ENCODE peak calls at places on chromosome 21, in ten cellular contexts. One of them, this sample, is unnamed.

GRCh38 chr21:31450971-31451370 is 106.9 kb upstream of the TIAM1 start:
- DNase-seq in testis: no peak
- DNase-seq in mucosa of descending colon: no peak
- DNase-seq in heart right ventricle: no peak
- DNase-seq in fibroblast of lung: no peak
- DNase-seq in kidney epithelial cell: no peak
- DNase-seq in astrocyte of the spinal cord: no peak
- DNase-seq in ovary: no peak
- DNase-seq in uterus: no peak
- DNase-seq in AG04450: no peak
- DNase-seq in this sample: no peak

GRCh38 chr21:37532868-37533780 is 166.6 kb downstream of the DYRK1A start:
- DNase-seq in testis: no peak
- DNase-seq in mucosa of descending colon: no peak
- DNase-seq in heart right ventricle: no peak
- DNase-seq in fibroblast of lung: peak
- DNase-seq in kidney epithelial cell: peak
- DNase-seq in astrocyte of the spinal cord: peak
- DNase-seq in ovary: no peak
- DNase-seq in uterus: no peak
- DNase-seq in AG04450: no peak
- DNase-seq in this sample: peak

GRCh38 chr21:37855568-37856391 is 60.5 kb downstream of the KCNJ6 start:
- DNase-seq in testis: no peak
- DNase-seq in mucosa of descending colon: no peak
- DNase-seq in heart right ventricle: no peak
- DNase-seq in fibroblast of lung: peak
- DNase-seq in kidney epithelial cell: no peak
- DNase-seq in astrocyte of the spinal cord: peak
- DNase-seq in ovary: no peak
- DNase-seq in uterus: no peak
- DNase-seq in AG04450: peak
- DNase-seq in this sample: peak

GRCh38 chr21:14554948-14555347 is 8.8 kb upstream of the SAMSN1 start:
- DNase-seq in testis: no peak
- DNase-seq in mucosa of descending colon: no peak
- DNase-seq in heart right ventricle: no peak
- DNase-seq in fibroblast of lung: no peak
- DNase-seq in kidney epithelial cell: no peak
- DNase-seq in astrocyte of the spinal cord: no peak
- DNase-seq in ovary: no peak
- DNase-seq in uterus: no peak
- DNase-seq in AG04450: no peak
- DNase-seq in this sample: peak

GRCh38 chr21:42285569-42286245 is 29.5 kb downstream of the TFF3 start:
- DNase-seq in testis: no peak
- DNase-seq in mucosa of descending colon: no peak
- DNase-seq in heart right ventricle: no peak
- DNase-seq in fibroblast of lung: no peak
- DNase-seq in kidney epithelial cell: no peak
- DNase-seq in astrocyte of the spinal cord: no peak
- DNase-seq in ovary: no peak
- DNase-seq in uterus: no peak
- DNase-seq in AG04450: no peak
- DNase-seq in this sample: no peak

GRCh38 chr21:36980280-36981048 is 14.0 kb upstream of the HLCS start:
- DNase-seq in testis: peak
- DNase-seq in mucosa of descending colon: peak
- DNase-seq in heart right ventricle: no peak
- DNase-seq in fibroblast of lung: peak
- DNase-seq in kidney epithelial cell: no peak
- DNase-seq in astrocyte of the spinal cord: peak
- DNase-seq in ovary: peak
- DNase-seq in uterus: peak
- DNase-seq in AG04450: no peak
- DNase-seq in this sample: no peak

GRCh38 chr21:20802631-20803260 is 195.5 kb upstream of the NCAM2 start:
- DNase-seq in testis: no peak
- DNase-seq in mucosa of descending colon: no peak
- DNase-seq in heart right ventricle: no peak
- DNase-seq in fibroblast of lung: no peak
- DNase-seq in kidney epithelial cell: no peak
- DNase-seq in astrocyte of the spinal cord: no peak
- DNase-seq in ovary: no peak
- DNase-seq in uterus: no peak
- DNase-seq in AG04450: no peak
- DNase-seq in this sample: no peak

GRCh38 chr21:14955936-14956520 is 108.8 kb downstream of the NRIP1 start:
- DNase-seq in testis: no peak
- DNase-seq in mucosa of descending colon: no peak
- DNase-seq in heart right ventricle: no peak
- DNase-seq in fibroblast of lung: no peak
- DNase-seq in kidney epithelial cell: no peak
- DNase-seq in astrocyte of the spinal cord: no peak
- DNase-seq in ovary: no peak
- DNase-seq in uterus: no peak
- DNase-seq in AG04450: no peak
- DNase-seq in this sample: no peak

GRCh38 chr21:28791595-28792282 is 200.9 kb downstream of the LTN1 start:
- DNase-seq in testis: no peak
- DNase-seq in mucosa of descending colon: no peak
- DNase-seq in heart right ventricle: no peak
- DNase-seq in fibroblast of lung: no peak
- DNase-seq in kidney epithelial cell: no peak
- DNase-seq in astrocyte of the spinal cord: no peak
- DNase-seq in ovary: no peak
- DNase-seq in uterus: no peak
- DNase-seq in AG04450: no peak
- DNase-seq in this sample: no peak

GRCh38 chr21:31108969-31109368 is 70.7 kb upstream of the KRTAP19-8 start:
- DNase-seq in testis: no peak
- DNase-seq in mucosa of descending colon: no peak
- DNase-seq in heart right ventricle: no peak
- DNase-seq in fibroblast of lung: peak
- DNase-seq in kidney epithelial cell: no peak
- DNase-seq in astrocyte of the spinal cord: peak
- DNase-seq in ovary: no peak
- DNase-seq in uterus: no peak
- DNase-seq in AG04450: no peak
- DNase-seq in this sample: peak

GRCh38 chr21:15592271-15592860 is 137.4 kb upstream of the USP25 start:
- DNase-seq in testis: no peak
- DNase-seq in mucosa of descending colon: no peak
- DNase-seq in heart right ventricle: no peak
- DNase-seq in fibroblast of lung: peak
- DNase-seq in kidney epithelial cell: peak
- DNase-seq in astrocyte of the spinal cord: peak
- DNase-seq in ovary: no peak
- DNase-seq in uterus: no peak
- DNase-seq in AG04450: peak
- DNase-seq in this sample: peak

GRCh38 chr21:42659416-42660117 is 6.1 kb downstream of the PDE9A start:
- DNase-seq in testis: no peak
- DNase-seq in mucosa of descending colon: peak
- DNase-seq in heart right ventricle: no peak
- DNase-seq in fibroblast of lung: no peak
- DNase-seq in kidney epithelial cell: no peak
- DNase-seq in astrocyte of the spinal cord: no peak
- DNase-seq in ovary: no peak
- DNase-seq in uterus: no peak
- DNase-seq in AG04450: no peak
- DNase-seq in this sample: no peak

GRCh38 chr21:39373634-39374033 is 24.7 kb upstream of the HMGN1 start:
- DNase-seq in testis: peak
- DNase-seq in mucosa of descending colon: no peak
- DNase-seq in heart right ventricle: no peak
- DNase-seq in fibroblast of lung: peak
- DNase-seq in kidney epithelial cell: no peak
- DNase-seq in astrocyte of the spinal cord: peak
- DNase-seq in ovary: no peak
- DNase-seq in uterus: no peak
- DNase-seq in AG04450: no peak
- DNase-seq in this sample: peak
- TF ChIP-seq CTCF in testis: no peak
- TF ChIP-seq CTCF in mucosa of descending colon: no peak
- TF ChIP-seq CTCF in heart right ventricle: no peak
- TF ChIP-seq CTCF in fibroblast of lung: peak
- TF ChIP-seq CTCF in kidney epithelial cell: peak
- TF ChIP-seq CTCF in astrocyte of the spinal cord: peak
- TF ChIP-seq CTCF in ovary: no peak
- TF ChIP-seq CTCF in uterus: no peak
- TF ChIP-seq CTCF in AG04450: peak
- TF ChIP-seq CTCF in this sample: peak

GRCh38 chr21:40760811-40761210 is 86.1 kb downstream of the DSCAM start:
- DNase-seq in testis: no peak
- DNase-seq in mucosa of descending colon: no peak
- DNase-seq in heart right ventricle: no peak
- DNase-seq in fibroblast of lung: peak
- DNase-seq in kidney epithelial cell: no peak
- DNase-seq in astrocyte of the spinal cord: no peak
- DNase-seq in ovary: no peak
- DNase-seq in uterus: no peak
- DNase-seq in AG04450: no peak
- DNase-seq in this sample: no peak

GRCh38 chr21:40770435-40771055 is 76.4 kb downstream of the DSCAM start:
- DNase-seq in testis: no peak
- DNase-seq in mucosa of descending colon: no peak
- DNase-seq in heart right ventricle: no peak
- DNase-seq in fibroblast of lung: no peak
- DNase-seq in kidney epithelial cell: no peak
- DNase-seq in astrocyte of the spinal cord: no peak
- DNase-seq in ovary: no peak
- DNase-seq in uterus: no peak
- DNase-seq in AG04450: no peak
- DNase-seq in this sample: no peak

GRCh38 chr21:40769231-40769630 is 77.7 kb downstream of the DSCAM start:
- DNase-seq in testis: no peak
- DNase-seq in mucosa of descending colon: no peak
- DNase-seq in heart right ventricle: no peak
- DNase-seq in fibroblast of lung: no peak
- DNase-seq in kidney epithelial cell: no peak
- DNase-seq in astrocyte of the spinal cord: no peak
- DNase-seq in ovary: no peak
- DNase-seq in uterus: no peak
- DNase-seq in AG04450: no peak
- DNase-seq in this sample: no peak

GRCh38 chr21:40768056-40768455 is 78.9 kb downstream of the DSCAM start:
- DNase-seq in testis: no peak
- DNase-seq in mucosa of descending colon: no peak
- DNase-seq in heart right ventricle: no peak
- DNase-seq in fibroblast of lung: no peak
- DNase-seq in kidney epithelial cell: no peak
- DNase-seq in astrocyte of the spinal cord: no peak
- DNase-seq in ovary: no peak
- DNase-seq in uterus: no peak
- DNase-seq in AG04450: no peak
- DNase-seq in this sample: no peak

DNA sequence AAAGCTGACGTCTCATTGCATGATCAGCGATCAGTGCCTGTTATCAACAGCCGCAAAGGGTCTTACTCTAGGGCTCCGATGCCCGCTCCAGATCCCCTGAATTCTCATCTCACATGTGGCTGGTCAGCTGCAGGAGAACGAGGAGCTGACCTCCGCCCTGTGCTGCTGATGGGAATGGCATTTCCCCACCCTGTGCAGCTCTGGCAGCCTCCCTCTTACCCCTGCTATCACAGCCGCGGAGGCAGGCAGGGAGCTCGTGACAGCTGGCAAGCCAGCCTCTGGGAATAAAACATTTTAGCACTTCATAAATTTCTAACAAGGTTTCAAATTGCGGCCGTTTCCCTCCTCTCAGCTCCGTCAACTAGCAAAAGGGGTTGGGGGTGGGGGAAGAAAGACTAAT is 81.2 kb downstream of the DSCAM start:
- DNase-seq in testis: no peak
- DNase-seq in mucosa of descending colon: no peak
- DNase-seq in heart right ventricle: no peak
- DNase-seq in fibroblast of lung: no peak
- DNase-seq in kidney epithelial cell: no peak
- DNase-seq in astrocyte of the spinal cord: no peak
- DNase-seq in ovary: no peak
- DNase-seq in uterus: no peak
- DNase-seq in AG04450: no peak
- DNase-seq in this sample: no peak
- H3K4me3 ChIP-seq in testis: no peak
- H3K4me3 ChIP-seq in mucosa of descending colon: no peak
- H3K4me3 ChIP-seq in heart right ventricle: no peak
- H3K4me3 ChIP-seq in fibroblast of lung: no peak
- H3K4me3 ChIP-seq in kidney epithelial cell: no peak
- H3K4me3 ChIP-seq in astrocyte of the spinal cord: no peak
- H3K4me3 ChIP-seq in ovary: no peak
- H3K4me3 ChIP-seq in uterus: no peak
- H3K4me3 ChIP-seq in AG04450: no peak
- H3K4me3 ChIP-seq in this sample: no peak

GRCh38 chr21:39388811-39389155 is 39.9 kb upstream of the HMGN1 start:
- DNase-seq in testis: no peak
- DNase-seq in mucosa of descending colon: no peak
- DNase-seq in heart right ventricle: no peak
- DNase-seq in fibroblast of lung: no peak
- DNase-seq in kidney epithelial cell: no peak
- DNase-seq in astrocyte of the spinal cord: no peak
- DNase-seq in ovary: no peak
- DNase-seq in uterus: no peak
- DNase-seq in AG04450: no peak
- DNase-seq in this sample: no peak
- TF ChIP-seq CTCF in testis: no peak
- TF ChIP-seq CTCF in mucosa of descending colon: no peak
- TF ChIP-seq CTCF in heart right ventricle: no peak
- TF ChIP-seq CTCF in fibroblast of lung: no peak
- TF ChIP-seq CTCF in kidney epithelial cell: no peak
- TF ChIP-seq CTCF in astrocyte of the spinal cord: no peak
- TF ChIP-seq CTCF in ovary: no peak
- TF ChIP-seq CTCF in uterus: no peak
- TF ChIP-seq CTCF in AG04450: no peak
- TF ChIP-seq CTCF in this sample: no peak

DNA sequence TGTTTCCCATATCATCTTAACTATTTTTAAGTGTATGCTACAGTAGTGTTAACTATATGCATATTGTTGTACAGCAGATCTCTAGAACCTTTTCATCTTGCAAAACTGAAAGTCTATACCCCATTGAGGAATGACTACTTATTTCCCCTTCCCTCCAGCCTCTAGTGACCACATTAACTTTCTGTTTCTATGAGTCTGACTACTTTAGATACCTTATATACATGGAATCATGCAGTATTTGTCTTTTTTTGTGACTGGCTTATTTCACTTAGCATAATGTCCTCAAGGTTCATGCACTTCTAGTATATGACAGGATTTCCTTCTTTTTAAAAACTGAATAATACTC is 96.5 kb upstream of the BTG3 start:
- DNase-seq in testis: no peak
- DNase-seq in mucosa of descending colon: no peak
- DNase-seq in heart right ventricle: no peak
- DNase-seq in fibroblast of lung: no peak
- DNase-seq in kidney epithelial cell: no peak
- DNase-seq in astrocyte of the spinal cord: no peak
- DNase-seq in ovary: no peak
- DNase-seq in uterus: no peak
- DNase-seq in AG04450: no peak
- DNase-seq in this sample: no peak
- H3K4me3 ChIP-seq in testis: no peak
- H3K4me3 ChIP-seq in mucosa of descending colon: no peak
- H3K4me3 ChIP-seq in heart right ventricle: no peak
- H3K4me3 ChIP-seq in fibroblast of lung: no peak
- H3K4me3 ChIP-seq in kidney epithelial cell: no peak
- H3K4me3 ChIP-seq in astrocyte of the spinal cord: no peak
- H3K4me3 ChIP-seq in ovary: no peak
- H3K4me3 ChIP-seq in uterus: no peak
- H3K4me3 ChIP-seq in AG04450: no peak
- H3K4me3 ChIP-seq in this sample: no peak

GRCh38 chr21:34242973-34243372 is 120.8 kb upstream of the KCNE2 start:
- DNase-seq in testis: no peak
- DNase-seq in mucosa of descending colon: no peak
- DNase-seq in heart right ventricle: no peak
- DNase-seq in fibroblast of lung: no peak
- DNase-seq in kidney epithelial cell: no peak
- DNase-seq in astrocyte of the spinal cord: no peak
- DNase-seq in ovary: no peak
- DNase-seq in uterus: no peak
- DNase-seq in AG04450: no peak
- DNase-seq in this sample: no peak
- TF ChIP-seq CTCF in testis: no peak
- TF ChIP-seq CTCF in mucosa of descending colon: no peak
- TF ChIP-seq CTCF in heart right ventricle: no peak
- TF ChIP-seq CTCF in fibroblast of lung: no peak
- TF ChIP-seq CTCF in kidney epithelial cell: no peak
- TF ChIP-seq CTCF in astrocyte of the spinal cord: no peak
- TF ChIP-seq CTCF in ovary: no peak
- TF ChIP-seq CTCF in uterus: no peak
- TF ChIP-seq CTCF in AG04450: no peak
- TF ChIP-seq CTCF in this sample: no peak

This sample was measured in fibroblast of pulmonary artery.